ENCODE peak calls at places on chromosomes 6 and 20, in five cellular contexts. G, L, Z, O and B are unnamed samples.

GRCh38 chr6:144725731-144726522 is 440.8 kb downstream of the UTRN start:
- DNase-seq in G (no peak), L (no peak), Z (no peak), O (no peak), B (peak; percentile 66)

GRCh38 chr6:131821408-131821807 is 13.6 kb downstream of the ENPP1 start:
- DNase-seq in G (no peak), L (no peak), Z (no peak), O (no peak), B (no peak)

GRCh38 chr6:136886110-136886509 is 36.0 kb upstream of the SLC35D3 start:
- DNase-seq in G (no peak), L (no peak), Z (no peak), O (no peak), B (no peak)

GRCh38 chr20:44019638-44020335 is 105.1 kb downstream of the TOX2 start:
- DNase-seq in G (no peak), L (peak; percentile 38), Z (no peak), O (no peak), B (no peak)

GRCh38 chr6:33905081-33905609 is 101.3 kb upstream of the MLN start:
- DNase-seq in G (no peak), L (no peak), Z (peak; percentile 30), O (no peak), B (no peak)

GRCh38 chr20:35878113-35878620 is 76.1 kb downstream of the SCAND1 start:
- DNase-seq in G (no peak), L (no peak), Z (no peak), O (no peak), B (no peak)

GRCh38 chr20:15422966-15423365 is 1085.6 kb upstream of the FLRT3 start:
- DNase-seq in G (no peak), L (no peak), Z (no peak), O (no peak), B (no peak)

GRCh38 chr20:10527781-10528180 is 92.7 kb downstream of the SLX4IP start:
- DNase-seq in G (no peak), L (no peak), Z (no peak), O (no peak), B (no peak)

GRCh38 chr6:80254716-80255115 is 148.2 kb downstream of the BCKDHB start:
- DNase-seq in G (no peak), L (no peak), Z (no peak), O (no peak), B (no peak)

GRCh38 chr6:73606428-73606827 is 47.4 kb downstream of the SLC17A5 start:
- DNase-seq in G (no peak), L (no peak), Z (no peak), O (no peak), B (no peak)

GRCh38 chr6:112307707-112308106 is 39.4 kb upstream of the RFPL4B start:
- DNase-seq in G (no peak), L (no peak), Z (no peak), O (no peak), B (peak; percentile 84)

GRCh38 chr6:5466459-5466858 is 205.1 kb downstream of the FARS2 start:
- DNase-seq in G (peak; percentile 62), L (no peak), Z (no peak), O (no peak), B (no peak)

GRCh38 chr6:41940759-41941279 is 789 bp downstream of the CCND3 start:
- DNase-seq in G (no peak), L (peak; percentile 76), Z (peak; percentile 70), O (peak; percentile 54), B (no peak)

GRCh38 chr6:170405311-170405975 is 98.9 kb downstream of the FAM120B start:
- DNase-seq in G (peak; percentile 62), L (no peak), Z (no peak), O (no peak), B (peak; percentile 59)

GRCh38 chr6:652865-653264 is 4.0 kb downstream of the HUS1B start:
- DNase-seq in G (no peak), L (no peak), Z (no peak), O (no peak), B (no peak)

GRCh38 chr6:52551483-52552277 is 25.2 kb downstream of the TRAM2 start:
- DNase-seq in G (no peak), L (peak; percentile 84), Z (peak; percentile 67), O (peak; percentile 58), B (peak; percentile 62)

GRCh38 chr6:144675231-144675861 is 390.2 kb downstream of the UTRN start:
- DNase-seq in G (no peak), L (no peak), Z (no peak), O (peak; percentile 69), B (no peak)

GRCh38 chr20:62543470-62544302 is 67.9 kb upstream of the GATA5 start:
- DNase-seq in G (no peak), L (no peak), Z (no peak), O (no peak), B (no peak)

GRCh38 chr6:131787955-131788712 is 19.7 kb upstream of the ENPP1 start:
- DNase-seq in G (no peak), L (no peak), Z (no peak), O (no peak), B (no peak)

GRCh38 chr6:82988904-82989303 is 76.7 kb downstream of the UBE3D start:
- DNase-seq in G (no peak), L (no peak), Z (no peak), O (no peak), B (no peak)

GRCh38 chr20:49268600-49269365 is 9.1 kb downstream of the ZNFX1 start:
- DNase-seq in G (no peak), L (no peak), Z (no peak), O (no peak), B (no peak)

GRCh38 chr6:148999921-149000589 is 253.2 kb downstream of the UST start:
- DNase-seq in G (peak; percentile 55), L (peak; percentile 80), Z (peak; percentile 57), O (peak; percentile 26), B (peak; percentile 67)

GRCh38 chr6:33323623-33323948 is 6.0 kb upstream of the ZBTB22 start:
- DNase-seq in G (no peak), L (no peak), Z (no peak), O (no peak), B (no peak)

GRCh38 chr20:59194023-59194935 is 30.7 kb downstream of the ZNF831 start:
- DNase-seq in G (no peak), L (no peak), Z (no peak), O (no peak), B (no peak)

GRCh38 chr6:39167866-39168625 is 53.1 kb upstream of the SAYSD1 start:
- DNase-seq in G (no peak), L (no peak), Z (no peak), O (no peak), B (no peak)

GRCh38 chr20:33229843-33230242 is 6.0 kb upstream of the BPIFA1 start:
- DNase-seq in G (no peak), L (no peak), Z (no peak), O (no peak), B (no peak)

GRCh38 chr6:146582857-146583256 is 15.9 kb upstream of the ADGB start:
- DNase-seq in G (no peak), L (no peak), Z (peak; percentile 60), O (peak; percentile 30), B (no peak)

GRCh38 chr20:3203315-3204123 is 963 bp downstream of the DDRGK1 start:
- DNase-seq in G (no peak), L (no peak), Z (no peak), O (peak; percentile 37), B (no peak)

GRCh38 chr20:62238569-62239277 is 402 bp downstream of the OSBPL2 start:
- DNase-seq in G (no peak), L (no peak), Z (peak; percentile 63), O (peak; percentile 55), B (no peak)

GRCh38 chr6:1962201-1962600 is 283.2 kb downstream of the GMDS start:
- DNase-seq in G (no peak), L (no peak), Z (no peak), O (no peak), B (no peak)

GRCh38 chr6:154447929-154448328 is 62.6 kb downstream of the CNKSR3 start:
- DNase-seq in G (no peak), L (no peak), Z (no peak), O (no peak), B (no peak)

GRCh38 chr6:154450498-154450897 is 60.0 kb downstream of the CNKSR3 start:
- DNase-seq in G (no peak), L (no peak), Z (no peak), O (no peak), B (no peak)

GRCh38 chr6:154445417-154445816 is 65.1 kb downstream of the CNKSR3 start:
- DNase-seq in G (no peak), L (no peak), Z (no peak), O (no peak), B (no peak)

GRCh38 chr6:154446984-154447383 is 63.5 kb downstream of the CNKSR3 start:
- DNase-seq in G (no peak), L (no peak), Z (no peak), O (no peak), B (no peak)

GRCh38 chr6:154448448-154449096 is 61.9 kb downstream of the CNKSR3 start:
- DNase-seq in G (peak; percentile 17), L (no peak), Z (no peak), O (peak; percentile 30), B (no peak)
- TF ChIP-seq CTCF in G (no peak), L (no peak), Z (peak; percentile 22), O (no peak), B (peak; percentile 31)

GRCh38 chr6:125662301-125662700 is 87.1 kb upstream of the HEY2 start:
- DNase-seq in G (no peak), L (no peak), Z (no peak), O (no peak), B (no peak)
- H3K4me3 ChIP-seq in G (no peak overlapping the region), L (no peak overlapping the region), Z (no peak overlapping the region), O (no peak overlapping the region), B (no peak overlapping the region)

GRCh38 chr6:30985490-30985889 is 2.0 kb downstream of the MUC21 start:
- DNase-seq in G (no peak), L (no peak), Z (no peak), O (no peak), B (no peak)

GRCh38 chr6:30983439-30983838 is at the start of gene MUC21:
- DNase-seq in G (no peak), L (no peak), Z (no peak), O (no peak), B (no peak)

GRCh38 chr6:30979076-30979475 is 4.4 kb upstream of the MUC21 start:
- DNase-seq in G (no peak), L (no peak), Z (no peak), O (no peak), B (no peak)

GRCh38 chr6:30979690-30980089 is 3.8 kb upstream of the MUC21 start:
- DNase-seq in G (no peak), L (no peak), Z (no peak), O (no peak), B (no peak)

GRCh38 chr6:30981942-30982772 is 1.4 kb upstream of the MUC21 start:
- DNase-seq in G (peak; percentile 44), L (no peak), Z (no peak), O (no peak), B (no peak)
- TF ChIP-seq CTCF in G (peak; percentile 10), L (no peak), Z (no peak), O (no peak), B (peak; percentile 54)

GRCh38 chr6:20564269-20564668 is 30.0 kb downstream of the CDKAL1 start:
- DNase-seq in G (no peak), L (no peak), Z (no peak), O (no peak), B (no peak)

GRCh38 chr6:20569000-20569610 is 34.8 kb downstream of the CDKAL1 start:
- DNase-seq in G (no peak), L (no peak), Z (no peak), O (no peak), B (peak; percentile 39)

GRCh38 chr6:20563377-20563776 is 29.1 kb downstream of the CDKAL1 start:
- DNase-seq in G (no peak), L (no peak), Z (no peak), O (no peak), B (no peak)

GRCh38 chr6:20565291-20565690 is 31.0 kb downstream of the CDKAL1 start:
- DNase-seq in G (no peak), L (no peak), Z (no peak), O (no peak), B (no peak)

GRCh38 chr6:20564777-20565176 is 30.5 kb downstream of the CDKAL1 start:
- DNase-seq in G (no peak), L (no peak), Z (no peak), O (no peak), B (no peak)
- H3K4me3 ChIP-seq in G (no peak overlapping the region), L (no peak overlapping the region), Z (no peak overlapping the region), O (no peak overlapping the region), B (no peak overlapping the region)